ENCODE peak calls at places on chromosomes 7 and 10, in seven cellular contexts. One of them, this sample, is unnamed.

GRCh38 chr7:17195576-17195975 is 102.9 kb upstream of the AHR start:
- DNase-seq in Daoy: no peak
- DNase-seq in ELF-1: no peak
- DNase-seq in choroid plexus epithelial cell: no peak
- DNase-seq in NCI-H1694: no peak
- DNase-seq in fibroblast of pulmonary artery: no peak
- DNase-seq in glutamatergic neuron: no peak
- DNase-seq in this sample: no peak

GRCh38 chr10:22434521-22434920 is 89.2 kb downstream of the SPAG6 start:
- DNase-seq in NCI-H1694: no peak
- DNase-seq in ELF-1: no peak
- DNase-seq in fibroblast of pulmonary artery: no peak
- DNase-seq in glutamatergic neuron: no peak
- DNase-seq in Daoy: no peak
- DNase-seq in choroid plexus epithelial cell: no peak
- DNase-seq in this sample: no peak

GRCh38 chr7:114086491-114086905 is 167.7 kb upstream of the PPP1R3A start:
- DNase-seq in glutamatergic neuron: peak
- DNase-seq in ELF-1: peak
- DNase-seq in NCI-H1694: no peak
- DNase-seq in Daoy: peak
- DNase-seq in choroid plexus epithelial cell: no peak
- DNase-seq in fibroblast of pulmonary artery: no peak
- DNase-seq in this sample: peak

GRCh38 chr10:71963756-71964668 is at the start of gene CHST3:
- DNase-seq in ELF-1: peak
- DNase-seq in Daoy: peak
- DNase-seq in NCI-H1694: no peak
- DNase-seq in glutamatergic neuron: peak
- DNase-seq in fibroblast of pulmonary artery: peak
- DNase-seq in choroid plexus epithelial cell: peak
- DNase-seq in this sample: peak

GRCh38 chr10:22685926-22686325 is 28.5 kb downstream of the PIP4K2A start:
- DNase-seq in Daoy: no peak
- DNase-seq in NCI-H1694: no peak
- DNase-seq in choroid plexus epithelial cell: no peak
- DNase-seq in ELF-1: no peak
- DNase-seq in fibroblast of pulmonary artery: peak
- DNase-seq in glutamatergic neuron: no peak
- DNase-seq in this sample: no peak

GRCh38 chr10:100519321-100520051 is at the start of gene SEC31B:
- DNase-seq in ELF-1: peak
- DNase-seq in choroid plexus epithelial cell: no peak
- DNase-seq in Daoy: no peak
- DNase-seq in glutamatergic neuron: peak
- DNase-seq in NCI-H1694: no peak
- DNase-seq in fibroblast of pulmonary artery: no peak
- DNase-seq in this sample: peak

GRCh38 chr10:77713506-77714280 is 76.1 kb upstream of the KCNMA1 start:
- DNase-seq in glutamatergic neuron: no peak
- DNase-seq in NCI-H1694: no peak
- DNase-seq in fibroblast of pulmonary artery: no peak
- DNase-seq in Daoy: no peak
- DNase-seq in ELF-1: no peak
- DNase-seq in choroid plexus epithelial cell: no peak
- DNase-seq in this sample: no peak

GRCh38 chr10:8453587-8453986 is 399.1 kb downstream of the GATA3 start:
- DNase-seq in ELF-1: no peak
- DNase-seq in fibroblast of pulmonary artery: peak
- DNase-seq in Daoy: peak
- DNase-seq in choroid plexus epithelial cell: no peak
- DNase-seq in NCI-H1694: no peak
- DNase-seq in glutamatergic neuron: no peak
- DNase-seq in this sample: no peak

GRCh38 chr7:5667391-5667790 is 114.1 kb downstream of the RNF216 start:
- DNase-seq in Daoy: peak
- DNase-seq in choroid plexus epithelial cell: no peak
- DNase-seq in glutamatergic neuron: no peak
- DNase-seq in fibroblast of pulmonary artery: no peak
- DNase-seq in NCI-H1694: no peak
- DNase-seq in ELF-1: peak
- DNase-seq in this sample: peak

GRCh38 chr10:59745163-59745650 is 8.0 kb downstream of the MRLN start:
- DNase-seq in Daoy: no peak
- DNase-seq in fibroblast of pulmonary artery: no peak
- DNase-seq in NCI-H1694: no peak
- DNase-seq in choroid plexus epithelial cell: no peak
- DNase-seq in glutamatergic neuron: no peak
- DNase-seq in ELF-1: no peak
- DNase-seq in this sample: no peak

GRCh38 chr10:15120523-15120922 is 23.4 kb downstream of the RPP38 start:
- DNase-seq in Daoy: no peak
- DNase-seq in NCI-H1694: no peak
- DNase-seq in choroid plexus epithelial cell: peak
- DNase-seq in ELF-1: no peak
- DNase-seq in fibroblast of pulmonary artery: peak
- DNase-seq in glutamatergic neuron: no peak
- DNase-seq in this sample: no peak

GRCh38 chr10:104337985-104338735 is at the start of gene ITPRIP:
- DNase-seq in NCI-H1694: no peak
- DNase-seq in Daoy: peak
- DNase-seq in fibroblast of pulmonary artery: peak
- DNase-seq in ELF-1: peak
- DNase-seq in glutamatergic neuron: peak
- DNase-seq in choroid plexus epithelial cell: peak
- DNase-seq in this sample: peak

GRCh38 chr7:118734541-118734940 is 510.0 kb downstream of the ANKRD7 start:
- DNase-seq in NCI-H1694: no peak
- DNase-seq in glutamatergic neuron: peak
- DNase-seq in fibroblast of pulmonary artery: no peak
- DNase-seq in ELF-1: no peak
- DNase-seq in Daoy: no peak
- DNase-seq in choroid plexus epithelial cell: no peak
- DNase-seq in this sample: no peak

GRCh38 chr7:82235710-82236109 is 207.9 kb downstream of the CACNA2D1 start:
- DNase-seq in ELF-1: no peak
- DNase-seq in fibroblast of pulmonary artery: peak
- DNase-seq in choroid plexus epithelial cell: peak
- DNase-seq in NCI-H1694: no peak
- DNase-seq in glutamatergic neuron: no peak
- DNase-seq in Daoy: peak
- DNase-seq in this sample: no peak

GRCh38 chr7:107048783-107049418 is 4.4 kb downstream of the PRKAR2B start:
- DNase-seq in Daoy: no peak
- DNase-seq in ELF-1: no peak
- DNase-seq in NCI-H1694: no peak
- DNase-seq in fibroblast of pulmonary artery: no peak
- DNase-seq in glutamatergic neuron: no peak
- DNase-seq in choroid plexus epithelial cell: no peak
- DNase-seq in this sample: no peak

GRCh38 chr7:128912281-128912680 is 1.8 kb upstream of the KCP start:
- DNase-seq in choroid plexus epithelial cell: no peak
- DNase-seq in glutamatergic neuron: no peak
- DNase-seq in Daoy: no peak
- DNase-seq in fibroblast of pulmonary artery: no peak
- DNase-seq in NCI-H1694: no peak
- DNase-seq in ELF-1: no peak
- DNase-seq in this sample: no peak

GRCh38 chr7:85890244-85890811 is 703.5 kb upstream of the SEMA3D start:
- DNase-seq in choroid plexus epithelial cell: peak
- DNase-seq in Daoy: no peak
- DNase-seq in fibroblast of pulmonary artery: peak
- DNase-seq in glutamatergic neuron: no peak
- DNase-seq in NCI-H1694: peak
- DNase-seq in ELF-1: no peak
- DNase-seq in this sample: no peak

GRCh38 chr7:64632029-64632428 is 33.9 kb upstream of the ZNF107 start:
- DNase-seq in glutamatergic neuron: no peak
- DNase-seq in ELF-1: no peak
- DNase-seq in fibroblast of pulmonary artery: no peak
- DNase-seq in Daoy: no peak
- DNase-seq in choroid plexus epithelial cell: no peak
- DNase-seq in NCI-H1694: no peak
- DNase-seq in this sample: no peak

GRCh38 chr10:55002420-55002819 is 201.4 kb upstream of the PCDH15 start:
- DNase-seq in fibroblast of pulmonary artery: no peak
- DNase-seq in Daoy: no peak
- DNase-seq in ELF-1: no peak
- DNase-seq in NCI-H1694: no peak
- DNase-seq in glutamatergic neuron: no peak
- DNase-seq in choroid plexus epithelial cell: no peak
- DNase-seq in this sample: no peak

GRCh38 chr7:138514044-138514443 is 54.0 kb downstream of the TRIM24 start:
- DNase-seq in Daoy: no peak
- DNase-seq in fibroblast of pulmonary artery: no peak
- DNase-seq in glutamatergic neuron: no peak
- DNase-seq in ELF-1: no peak
- DNase-seq in choroid plexus epithelial cell: no peak
- DNase-seq in NCI-H1694: no peak
- DNase-seq in this sample: no peak

GRCh38 chr7:105648561-105649401 is 67.5 kb upstream of the EFCAB10 start:
- DNase-seq in glutamatergic neuron: no peak
- DNase-seq in ELF-1: no peak
- DNase-seq in fibroblast of pulmonary artery: no peak
- DNase-seq in choroid plexus epithelial cell: no peak
- DNase-seq in NCI-H1694: peak
- DNase-seq in Daoy: peak
- DNase-seq in this sample: no peak

GRCh38 chr10:69043931-69044531 is 43.9 kb upstream of the SRGN start:
- DNase-seq in Daoy: no peak
- DNase-seq in choroid plexus epithelial cell: no peak
- DNase-seq in NCI-H1694: no peak
- DNase-seq in ELF-1: no peak
- DNase-seq in fibroblast of pulmonary artery: no peak
- DNase-seq in glutamatergic neuron: no peak
- DNase-seq in this sample: no peak

GRCh38 chr7:155211173-155211572 is 86.5 kb upstream of the INSIG1 start:
- DNase-seq in choroid plexus epithelial cell: no peak
- DNase-seq in NCI-H1694: no peak
- DNase-seq in fibroblast of pulmonary artery: no peak
- DNase-seq in glutamatergic neuron: peak
- DNase-seq in ELF-1: no peak
- DNase-seq in Daoy: no peak
- DNase-seq in this sample: no peak

GRCh38 chr10:60767424-60767823 is 10.9 kb upstream of the CDK1 start:
- DNase-seq in choroid plexus epithelial cell: no peak
- DNase-seq in Daoy: no peak
- DNase-seq in glutamatergic neuron: no peak
- DNase-seq in ELF-1: no peak
- DNase-seq in NCI-H1694: no peak
- DNase-seq in fibroblast of pulmonary artery: no peak
- DNase-seq in this sample: no peak

GRCh38 chr7:22220947-22221346 is 136.0 kb downstream of the RAPGEF5 start:
- DNase-seq in fibroblast of pulmonary artery: peak
- DNase-seq in Daoy: no peak
- DNase-seq in choroid plexus epithelial cell: peak
- DNase-seq in NCI-H1694: no peak
- DNase-seq in glutamatergic neuron: no peak
- DNase-seq in ELF-1: no peak
- DNase-seq in this sample: no peak

GRCh38 chr7:65301007-65301406 is 72.6 kb upstream of the ZNF92 start:
- DNase-seq in Daoy: no peak
- DNase-seq in glutamatergic neuron: no peak
- DNase-seq in ELF-1: no peak
- DNase-seq in NCI-H1694: no peak
- DNase-seq in fibroblast of pulmonary artery: no peak
- DNase-seq in choroid plexus epithelial cell: no peak
- DNase-seq in this sample: no peak

GRCh38 chr7:35463176-35463575 is 209.3 kb upstream of the TBX20 start:
- DNase-seq in fibroblast of pulmonary artery: no peak
- DNase-seq in Daoy: peak
- DNase-seq in choroid plexus epithelial cell: no peak
- DNase-seq in NCI-H1694: no peak
- DNase-seq in ELF-1: no peak
- DNase-seq in glutamatergic neuron: no peak
- DNase-seq in this sample: no peak

GRCh38 chr10:34156781-34157425 is 658.2 kb downstream of the PARD3 start:
- DNase-seq in ELF-1: no peak
- DNase-seq in fibroblast of pulmonary artery: peak
- DNase-seq in glutamatergic neuron: no peak
- DNase-seq in Daoy: no peak
- DNase-seq in NCI-H1694: no peak
- DNase-seq in choroid plexus epithelial cell: peak
- DNase-seq in this sample: no peak

GRCh38 chr7:84712326-84712725 is 474.5 kb downstream of the SEMA3D start:
- DNase-seq in NCI-H1694: no peak
- DNase-seq in choroid plexus epithelial cell: peak
- DNase-seq in glutamatergic neuron: no peak
- DNase-seq in Daoy: no peak
- DNase-seq in fibroblast of pulmonary artery: peak
- DNase-seq in ELF-1: no peak
- DNase-seq in this sample: no peak

GRCh38 chr7:131071786-131072504 is 255.7 kb upstream of the MKLN1 start:
- DNase-seq in ELF-1: peak
- DNase-seq in Daoy: peak
- DNase-seq in glutamatergic neuron: no peak
- DNase-seq in NCI-H1694: no peak
- DNase-seq in fibroblast of pulmonary artery: peak
- DNase-seq in choroid plexus epithelial cell: peak
- DNase-seq in this sample: no peak

GRCh38 chr7:71165708-71166107 is 33.8 kb downstream of the GALNT17 start:
- DNase-seq in choroid plexus epithelial cell: no peak
- DNase-seq in Daoy: no peak
- DNase-seq in NCI-H1694: no peak
- DNase-seq in fibroblast of pulmonary artery: no peak
- DNase-seq in glutamatergic neuron: no peak
- DNase-seq in ELF-1: no peak
- DNase-seq in this sample: no peak

GRCh38 chr10:82942572-82943091 is 1067.6 kb downstream of the NRG3 start:
- DNase-seq in NCI-H1694: no peak
- DNase-seq in fibroblast of pulmonary artery: peak
- DNase-seq in choroid plexus epithelial cell: peak
- DNase-seq in glutamatergic neuron: no peak
- DNase-seq in ELF-1: no peak
- DNase-seq in Daoy: no peak
- DNase-seq in this sample: no peak